ENCODE peak calls at places on chromosomes 3 and 15, in four cellular contexts. N, Y, F and B are unnamed samples.
A peak's percentile ranks its signal among the peaks of the same experiment; 100 is the strongest.

GRCh38 chr15:51714911-51715310 is 22.5 kb downstream of the LYSMD2 start:
- DNase-seq in F (no peak), N (no peak), Y (no peak), B (no peak)

GRCh38 chr3:120432105-120432860 is 18.5 kb downstream of the FSTL1 start:
- DNase-seq in F (peak; percentile 80), Y (no peak), N (no peak), B (no peak)

GRCh38 chr3:27134165-27134796 is 234.9 kb downstream of the NEK10 start:
- DNase-seq in F (peak; percentile 66), N (peak; percentile 68), Y (peak; percentile 74), B (peak; percentile 61)

GRCh38 chr3:183828538-183828870 is 3.1 kb upstream of the MAP6D1 start:
- DNase-seq in N (no peak), Y (peak; percentile 37), F (no peak), B (no peak)

GRCh38 chr3:3110749-3111361 is 681 bp upstream of the IL5RA start:
- DNase-seq in F (peak; percentile 1), Y (no peak), N (no peak), B (no peak)

GRCh38 chr15:60426870-60427528 is 29.2 kb upstream of the ANXA2 start:
- DNase-seq in N (no peak), Y (no peak), F (peak; percentile 67), B (no peak)

GRCh38 chr15:100602822-100603393 is 519 bp downstream of the ASB7 start:
- DNase-seq in N (peak; percentile 43), Y (no peak), F (peak; percentile 63), B (peak; percentile 42)

GRCh38 chr3:187165144-187165543 is 25.8 kb upstream of the RPL39L start:
- DNase-seq in F (peak; percentile 69), Y (no peak), N (peak; percentile 16), B (peak; percentile 8)

GRCh38 chr3:31161889-31162288 is 267.4 kb upstream of the GADL1 start:
- DNase-seq in N (no peak), Y (no peak), F (no peak), B (no peak)

GRCh38 chr15:95365615-95366107 is 964.8 kb upstream of the NR2F2 start:
- DNase-seq in Y (no peak), N (no peak), F (peak; percentile 84), B (no peak)

GRCh38 chr15:96052572-96053038 is 277.9 kb upstream of the NR2F2 start:
- DNase-seq in Y (no peak), F (no peak), N (no peak), B (no peak)

GRCh38 chr3:120274739-120275167 is 10.3 kb downstream of the GPR156 start:
- DNase-seq in F (no peak), N (no peak), Y (no peak), B (no peak)

GRCh38 chr3:67381667-67382272 is 272.6 kb downstream of the SUCLG2 start:
- DNase-seq in F (peak; percentile 30), Y (no peak), N (no peak), B (no peak)

GRCh38 chr3:8752832-8753231 is 16.6 kb downstream of the OXTR start:
- DNase-seq in Y (no peak), F (no peak), N (no peak), B (no peak)

GRCh38 chr15:42108808-42109207 is 14.4 kb upstream of the PLA2G4D start:
- DNase-seq in N (no peak), Y (no peak), F (no peak), B (no peak)

GRCh38 chr3:168312991-168313390 is 217.3 kb upstream of the GOLIM4 start:
- DNase-seq in F (no peak), N (no peak), Y (no peak), B (no peak)

GRCh38 chr15:57582080-57582479 is 9.6 kb upstream of the MYZAP start:
- DNase-seq in F (no peak), Y (no peak), N (no peak), B (no peak)

GRCh38 chr3:29099296-29099695 is 181.6 kb upstream of the RBMS3 start:
- DNase-seq in N (no peak), Y (no peak), F (peak; percentile 13), B (no peak)

GRCh38 chr15:28914483-28915023 is 28.8 kb downstream of the APBA2 start:
- DNase-seq in F (no peak), Y (peak; percentile 61), N (no peak), B (no peak)

GRCh38 chr3:186571644-186572013 is 1.1 kb downstream of the DNAJB11 start:
- DNase-seq in F (no peak), N (no peak), Y (no peak), B (no peak)

GRCh38 chr3:127171721-127172120 is 21.2 kb upstream of the PRR23E start:
- DNase-seq in F (no peak), Y (peak; percentile 40), N (no peak), B (no peak)

GRCh38 chr3:7565574-7565973 is 704.7 kb downstream of the GRM7 start:
- DNase-seq in N (no peak), Y (no peak), F (no peak), B (no peak)

GRCh38 chr15:80480171-80480811 is 76.1 kb downstream of the ARNT2 start:
- DNase-seq in N (no peak), F (no peak), Y (no peak), B (no peak)

GRCh38 chr3:113912551-113913246 is 35.1 kb upstream of the ZDHHC23 start:
- DNase-seq in Y (no peak), F (peak; percentile 75), N (peak; percentile 26), B (peak; percentile 21)

GRCh38 chr3:135918600-135918999 is 46.9 kb upstream of the PPP2R3A start:
- DNase-seq in N (no peak), Y (no peak), F (peak; percentile 50), B (no peak)

GRCh38 chr3:99972380-99973104 is 141.8 kb downstream of the FILIP1L start:
- DNase-seq in N (no peak), F (no peak), Y (peak; percentile 73), B (no peak)

GRCh38 chr3:15659254-15659975 is 57.9 kb downstream of the BTD start:
- DNase-seq in N (no peak), F (no peak), Y (no peak), B (no peak)

GRCh38 chr3:40780801-40781406 is 256.1 kb downstream of the ZNF621 start:
- DNase-seq in F (no peak), Y (peak; percentile 76), N (no peak), B (no peak)

GRCh38 chr3:107432013-107432515 is 54.8 kb downstream of the CCDC54 start:
- DNase-seq in Y (no peak), F (no peak), N (peak; percentile 13), B (no peak)

GRCh38 chr3:44674211-44674610 is 25.7 kb downstream of the ZNF35 start:
- DNase-seq in Y (no peak), F (no peak), N (no peak), B (no peak)

GRCh38 chr15:85620321-85621044 is 174.2 kb downstream of the KLHL25 start:
- DNase-seq in F (peak; percentile 79), Y (no peak), N (no peak), B (no peak)
- H3K4me1 ChIP-seq in F (peaks cover 7% of the 10 kb centered on the region), Y (no peaks in the 10 kb centered on the region), N (peaks cover 44% of the 10 kb centered on the region), B (peaks cover 53% of the 10 kb centered on the region)

GRCh38 chr3:141378556-141378955 is 10.3 kb downstream of the ZBTB38 start:
- DNase-seq in N (no peak), F (no peak), Y (no peak), B (no peak)
- H3K4me1 ChIP-seq in N (peaks cover 9% of the 10 kb centered on the region), F (peaks cover 12% of the 10 kb centered on the region), Y (no peaks in the 10 kb centered on the region), B (peaks cover 9% of the 10 kb centered on the region)

GRCh38 chr15:31472636-31473383 is 146.2 kb downstream of the KLF13 start:
- DNase-seq in F (peak; percentile 73), Y (peak; percentile 63), N (peak; percentile 63), B (peak; percentile 70)
- H3K4me1 ChIP-seq in F (peaks cover 14% of the 10 kb centered on the region), Y (no peaks in the 10 kb centered on the region), N (peaks cover 4% of the 10 kb centered on the region), B (peaks cover 39% of the 10 kb centered on the region)

DNA sequence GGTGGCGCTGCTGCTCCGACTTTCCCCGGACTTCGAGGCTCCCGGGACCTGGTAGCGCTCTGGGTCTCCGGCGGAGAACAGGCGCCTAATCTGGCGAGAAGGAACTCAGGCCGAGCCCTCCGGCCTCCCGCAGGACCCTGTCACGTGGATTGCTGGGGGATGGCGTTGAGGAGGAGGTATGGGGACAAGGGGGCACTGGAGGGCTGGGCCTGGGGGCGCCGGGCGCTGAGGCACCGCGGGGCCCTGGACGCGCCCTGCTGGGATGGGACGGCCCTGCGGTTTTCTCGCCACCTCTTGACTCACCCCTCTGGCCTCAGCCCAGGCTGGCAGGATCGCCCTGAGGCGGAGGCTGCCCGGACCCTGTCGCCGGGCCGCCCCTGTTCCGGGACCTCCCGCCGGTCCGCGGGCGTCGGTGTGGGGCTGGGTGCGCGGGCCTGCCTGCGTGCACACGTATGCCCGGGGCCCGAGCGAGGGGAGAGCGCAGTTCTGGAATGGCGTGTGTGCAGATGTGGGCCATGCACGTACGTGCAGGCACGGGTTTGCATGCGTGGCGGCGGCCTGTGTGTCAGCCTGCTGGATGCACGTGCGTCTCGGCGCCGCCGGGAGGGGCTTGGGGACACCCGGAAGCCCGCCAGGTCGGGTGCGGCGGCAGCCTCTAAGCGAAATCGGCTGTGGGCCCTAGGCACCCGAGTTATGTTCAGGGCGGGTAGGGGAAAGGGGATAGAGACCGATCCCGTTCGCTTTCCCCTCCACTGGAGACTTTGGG is 752 bp downstream of the C15orf39 start:
- DNase-seq in Y (peak; percentile 94), N (peak; percentile 89), F (peak; percentile 86), B (peak; percentile 89)
- H3K4me1 ChIP-seq in Y (no peaks in the 10 kb centered on the region), N (peaks cover 34% of the 10 kb centered on the region), F (peaks cover 28% of the 10 kb centered on the region), B (peaks cover 23% of the 10 kb centered on the region)